ENCODE peak calls at places on chromosome 4, in four cellular contexts. W is stomach, X is Peyer's patch, O is small intestine. P is an unnamed sample. For H3K4me1, the result is how much of the 10 kb centered on the place peaks cover.

GRCh38 chr4:1614049-1614448 is 70.1 kb downstream of the FAM53A start:
- DNase-seq in W (no peak), X (no peak), O (no peak), P (no peak)

GRCh38 chr4:88765729-88766128 is 68.1 kb upstream of the NAP1L5 start:
- DNase-seq in W (no peak), X (no peak), O (no peak), P (no peak)

GRCh38 chr4:19164334-19164733 is 1087.4 kb upstream of the SLIT2 start:
- DNase-seq in W (no peak), X (no peak), O (no peak), P (no peak)

GRCh38 chr4:100366213-100366612 is 151.6 kb downstream of the EMCN start:
- DNase-seq in W (no peak), X (no peak), O (no peak), P (no peak)

GRCh38 chr4:145427991-145428390 is 53.7 kb upstream of the SMAD1 start:
- DNase-seq in W (no peak), X (no peak), O (no peak), P (no peak)

GRCh38 chr4:121728066-121728465 is 31.3 kb upstream of the ANXA5 start:
- DNase-seq in W (no peak), X (no peak), O (no peak), P (no peak)

GRCh38 chr4:8589831-8590545 is 2.6 kb upstream of the CPZ start:
- DNase-seq in W (no peak), X (peak), O (no peak), P (no peak)

GRCh38 chr4:7630559-7631287 is 196.0 kb upstream of the PSAPL1 start:
- DNase-seq in W (no peak), X (peak), O (no peak), P (no peak)

GRCh38 chr4:89586864-89587263 is 250.1 kb downstream of the SNCA start:
- DNase-seq in W (no peak), X (no peak), O (no peak), P (no peak)

GRCh38 chr4:4472344-4472958 is 69.4 kb downstream of the STX18 start:
- DNase-seq in W (no peak), X (no peak), O (peak), P (no peak)

DNA sequence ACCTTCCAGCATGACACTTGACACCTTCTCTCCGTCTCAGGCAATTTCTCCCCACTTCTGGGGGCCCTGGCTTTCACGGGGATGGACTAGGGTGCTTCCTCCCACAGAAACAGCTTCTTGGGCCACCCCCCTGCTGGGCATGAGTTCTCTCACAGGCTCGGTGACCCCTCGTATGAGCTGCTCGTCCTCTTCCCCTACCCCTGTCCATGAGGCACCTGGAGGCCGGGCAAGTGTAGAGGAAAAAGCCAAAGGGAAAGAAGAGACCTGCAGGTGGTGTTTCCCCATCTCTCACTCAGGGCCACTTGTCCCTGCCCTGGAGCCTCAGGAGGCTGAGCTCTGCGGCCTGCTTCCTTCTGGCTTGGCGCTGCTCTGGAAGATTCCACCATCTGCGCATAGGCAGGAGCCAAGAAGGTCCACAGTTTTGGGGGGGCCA is 1.9 kb upstream of the RGS12 start:
- DNase-seq in W (peak), X (no peak), O (no peak), P (no peak)
- H3K4me3 ChIP-seq in W (no peak), X (peak), O (no peak), P (no peak)

GRCh38 chr4:40241936-40242590 is 45.2 kb downstream of the RHOH start:
- DNase-seq in W (no peak), X (no peak), O (no peak), P (no peak)

GRCh38 chr4:40243390-40243948 is 46.6 kb downstream of the RHOH start:
- DNase-seq in W (no peak), X (no peak), O (no peak), P (no peak)

GRCh38 chr4:40240040-40240653 is 43.3 kb downstream of the RHOH start:
- DNase-seq in W (no peak), X (no peak), O (no peak), P (no peak)

GRCh38 chr4:40238700-40239548 is 42.1 kb downstream of the RHOH start:
- DNase-seq in W (no peak), X (no peak), O (peak), P (no peak)

GRCh38 chr4:40241026-40241425 is 44.2 kb downstream of the RHOH start:
- DNase-seq in W (no peak), X (no peak), O (no peak), P (no peak)
- H3K4me1 ChIP-seq in W (under half), X (under half), O (under half), P (under half)

GRCh38 chr4:96983830-96984229 is 1143.9 kb downstream of the PDHA2 start:
- DNase-seq in W (no peak), X (no peak), O (peak), P (no peak)
- H3K4me3 ChIP-seq in W (peak), X (no peak), O (no peak), P (no peak)

DNA sequence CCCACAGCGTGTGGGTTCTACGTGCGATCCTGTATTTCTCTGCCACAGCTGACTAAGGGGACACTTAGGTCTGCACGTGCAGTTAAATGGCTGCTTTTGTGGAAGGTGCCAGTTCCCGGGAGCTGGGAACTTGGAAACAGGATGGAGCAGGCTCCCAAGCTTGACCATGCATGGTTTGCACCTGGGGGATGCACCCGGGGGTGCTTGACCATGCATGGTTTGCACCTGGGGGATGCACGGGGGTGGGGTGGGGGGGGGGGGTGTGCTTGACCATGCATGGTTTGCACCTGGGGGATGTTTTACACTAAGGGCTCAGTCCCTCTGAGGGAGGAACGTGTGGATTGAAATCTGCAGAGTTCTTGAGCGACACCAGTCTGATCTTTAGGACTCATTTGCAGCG is 5.7 kb downstream of the WFS1 start:
- DNase-seq in W (no peak), X (no peak), O (no peak), P (no peak)
- H3K4me1 ChIP-seq in W (half or more), X (under half), O (under half), P (under half)

GRCh38 chr4:25233194-25233593 is 639 bp upstream of the PI4K2B start:
- DNase-seq in W (no peak), X (no peak), O (no peak), P (no peak)
- H3K4me3 ChIP-seq in W (peak), X (peak), O (peak), P (no peak)

DNA sequence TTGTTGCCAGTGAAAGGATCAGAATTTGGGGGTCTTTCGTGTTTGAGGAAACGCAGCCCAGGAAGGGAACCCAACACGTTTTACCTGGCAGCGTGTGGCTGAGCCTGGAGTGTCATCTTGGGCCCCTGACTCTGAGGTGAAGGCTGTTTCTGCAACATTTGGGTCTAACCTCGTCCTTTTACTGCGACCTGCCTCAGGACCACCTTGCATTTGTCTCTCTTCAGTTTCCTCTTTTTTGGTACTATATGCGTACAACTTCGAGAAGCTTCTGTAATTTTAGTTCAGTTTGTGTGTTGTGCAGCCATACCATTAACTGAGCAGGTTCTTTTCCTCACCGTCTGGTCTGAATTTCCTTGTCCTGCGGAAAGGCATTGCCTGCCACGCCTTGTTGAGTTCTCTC is 61.5 kb downstream of the TMEM131L start:
- DNase-seq in W (no peak), X (no peak), O (no peak), P (no peak)
- H3K4me1 ChIP-seq in W (half or more), X (under half), O (under half), P (under half)

DNA sequence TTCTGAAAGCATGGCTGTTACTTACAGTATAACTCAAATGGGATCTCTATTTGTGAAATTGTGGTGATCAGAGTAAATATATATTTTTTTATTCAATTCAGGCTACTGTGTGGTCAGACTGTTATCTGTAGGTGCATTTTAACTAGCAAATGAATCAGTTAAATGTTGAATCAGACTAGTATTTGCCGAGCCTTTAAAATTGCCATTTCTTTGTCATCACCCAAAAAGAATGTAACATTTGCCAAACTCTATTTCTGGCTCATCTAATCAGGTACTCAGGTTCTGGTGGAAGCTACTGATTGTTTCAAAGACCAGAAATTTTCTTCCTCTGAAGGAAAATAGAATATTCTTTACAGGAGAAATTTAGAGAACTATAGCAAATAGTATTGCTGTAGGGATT is 1.8 kb upstream of the NAA15 start:
- DNase-seq in W (no peak), X (no peak), O (no peak), P (no peak)
- H3K4me3 ChIP-seq in W (peak), X (peak), O (peak), P (no peak)

GRCh38 chr4:169270810-169271691 is at the start of gene SH3RF1:
- DNase-seq in W (peak), X (peak), O (peak), P (peak)
- H3K4me1 ChIP-seq in W (half or more), X (under half), O (under half), P (under half)

P was measured in mucosa of descending colon.